ENCODE peak calls at places on chromosomes 1 and 21, in six cellular contexts. S, H, X, V, W and M are unnamed samples.

GRCh38 chr1:158112994-158113758 is 67.5 kb upstream of the CD1D start:
- DNase-seq in S (peak), H (peak), X (no peak), V (peak), W (no peak), M (peak)

GRCh38 chr1:116666090-116666489 is 1.4 kb downstream of the IGSF3 start:
- DNase-seq in S (no peak), H (no peak), X (no peak), V (no peak), W (no peak), M (no peak)

GRCh38 chr1:64546018-64546417 is 76.1 kb downstream of the CACHD1 start:
- DNase-seq in S (no peak), H (no peak), X (no peak), V (no peak), W (no peak), M (no peak)

GRCh38 chr1:14672030-14672429 is 73.5 kb downstream of the KAZN start:
- DNase-seq in S (no peak), H (no peak), X (no peak), V (no peak), W (no peak), M (no peak)

GRCh38 chr1:21319447-21320407 is 29.5 kb upstream of the ECE1 start:
- DNase-seq in S (peak), H (no peak), X (no peak), V (no peak), W (peak), M (peak)

GRCh38 chr1:165900576-165901380 is 73.4 kb downstream of the UCK2 start:
- DNase-seq in S (no peak), H (no peak), X (no peak), V (no peak), W (no peak), M (no peak)

GRCh38 chr1:106564192-106564591 is 492.3 kb upstream of the PRMT6 start:
- DNase-seq in S (no peak), H (no peak), X (no peak), V (no peak), W (no peak), M (no peak)

GRCh38 chr1:247857069-247857985 is at the start of gene TRIM58:
- DNase-seq in S (no peak), H (peak), X (no peak), V (peak), W (peak), M (no peak)

GRCh38 chr1:62325076-62325475 is 5.8 kb upstream of the KANK4 start:
- DNase-seq in S (no peak), H (no peak), X (no peak), V (no peak), W (no peak), M (no peak)

GRCh38 chr1:81662913-81663526 is 137.7 kb upstream of the ADGRL2 start:
- DNase-seq in S (no peak), H (no peak), X (no peak), V (no peak), W (no peak), M (no peak)

GRCh38 chr1:238060046-238060445 is 169.3 kb upstream of the ZP4 start:
- DNase-seq in S (no peak), H (no peak), X (no peak), V (no peak), W (no peak), M (no peak)

GRCh38 chr21:31198575-31198974 is 145.5 kb downstream of the TIAM1 start:
- DNase-seq in S (peak), H (no peak), X (peak), V (no peak), W (peak), M (no peak)

GRCh38 chr1:202697038-202697437 is 13.2 kb downstream of the SYT2 start:
- DNase-seq in S (peak), H (peak), X (no peak), V (no peak), W (no peak), M (no peak)

GRCh38 chr1:119291611-119292206 is 76.9 kb upstream of the HAO2 start:
- DNase-seq in S (no peak), H (no peak), X (no peak), V (no peak), W (no peak), M (no peak)

GRCh38 chr1:30196457-30196856 is 526.9 kb downstream of the MATN1 start:
- DNase-seq in S (no peak), H (no peak), X (no peak), V (no peak), W (no peak), M (no peak)

GRCh38 chr1:226132731-226133503 is 53.6 kb downstream of the ACBD3 start:
- DNase-seq in S (no peak), H (no peak), X (no peak), V (peak), W (no peak), M (no peak)

GRCh38 chr1:220691039-220691684 is 999 bp downstream of the C1orf115 start:
- DNase-seq in S (no peak), H (peak), X (no peak), V (no peak), W (no peak), M (no peak)

GRCh38 chr1:87513270-87513669 is 184.6 kb downstream of the LMO4 start:
- DNase-seq in S (no peak), H (no peak), X (no peak), V (no peak), W (no peak), M (no peak)

GRCh38 chr1:15584489-15585363 is at the start of gene AGMAT:
- DNase-seq in S (peak), H (peak), X (no peak), V (peak), W (no peak), M (peak)

GRCh38 chr1:151705739-151706463 is 10.7 kb downstream of the CELF3 start:
- DNase-seq in S (no peak), H (peak), X (no peak), V (peak), W (peak), M (no peak)

GRCh38 chr1:220874201-220874655 is 5.0 kb upstream of the HLX start:
- DNase-seq in S (peak), H (peak), X (peak), V (no peak), W (peak), M (peak)

GRCh38 chr1:156110252-156110651 is 4.3 kb upstream of the LMNA start:
- DNase-seq in S (no peak), H (no peak), X (no peak), V (no peak), W (no peak), M (no peak)

GRCh38 chr1:205704891-205705290 is 24.6 kb upstream of the SLC45A3 start:
- DNase-seq in S (no peak), H (no peak), X (no peak), V (no peak), W (no peak), M (no peak)

GRCh38 chr1:237748192-237748591 is 142.5 kb downstream of the ZP4 start:
- DNase-seq in S (no peak), H (no peak), X (no peak), V (no peak), W (no peak), M (no peak)

GRCh38 chr1:208137144-208137682 is 107.0 kb downstream of the PLXNA2 start:
- DNase-seq in S (no peak), H (no peak), X (no peak), V (no peak), W (no peak), M (no peak)

GRCh38 chr1:109786107-109786470 is 22.4 kb upstream of the EPS8L3 start:
- DNase-seq in S (no peak), H (peak), X (no peak), V (no peak), W (no peak), M (peak)

GRCh38 chr1:30977511-30977910 is 69.0 kb upstream of the SDC3 start:
- DNase-seq in S (no peak), H (no peak), X (no peak), V (no peak), W (no peak), M (no peak)

GRCh38 chr1:156910309-156910782 is 10.1 kb upstream of the LRRC71 start:
- DNase-seq in S (peak), H (peak), X (no peak), V (no peak), W (peak), M (no peak)

GRCh38 chr1:198465201-198466144 is 75.0 kb downstream of the ATP6V1G3 start:
- DNase-seq in S (peak), H (no peak), X (no peak), V (no peak), W (no peak), M (no peak)

GRCh38 chr1:236099622-236100021 is 34.7 kb upstream of the NID1 start:
- DNase-seq in S (no peak), H (no peak), X (no peak), V (no peak), W (no peak), M (no peak)

GRCh38 chr1:45306319-45306718 is 20.4 kb upstream of the HPDL start:
- DNase-seq in S (no peak), H (no peak), X (no peak), V (no peak), W (no peak), M (no peak)

GRCh38 chr1:45304311-45305081 is 22.2 kb upstream of the HPDL start:
- DNase-seq in S (no peak), H (peak), X (no peak), V (no peak), W (peak), M (peak)

GRCh38 chr1:45302505-45303331 is 24.0 kb upstream of the HPDL start:
- DNase-seq in S (no peak), H (no peak), X (no peak), V (no peak), W (no peak), M (peak)

GRCh38 chr1:45305231-45305630 is 21.5 kb upstream of the HPDL start:
- DNase-seq in S (no peak), H (no peak), X (no peak), V (no peak), W (no peak), M (no peak)

GRCh38 chr1:45303582-45304310 is 22.9 kb upstream of the HPDL start:
- DNase-seq in S (peak), H (peak), X (peak), V (peak), W (peak), M (peak)
- TF ChIP-seq EP300 in S (no peak), H (no peak), X (no peak), V (peak), W (peak), M (no peak)

GRCh38 chr1:181778630-181779285 is 282.8 kb downstream of the ZNF648 start:
- DNase-seq in S (peak), H (no peak), X (no peak), V (no peak), W (no peak), M (no peak)
- H3K27ac ChIP-seq in S (peak), H (no peak), X (no peak), V (no peak), W (no peak), M (no peak)

DNA sequence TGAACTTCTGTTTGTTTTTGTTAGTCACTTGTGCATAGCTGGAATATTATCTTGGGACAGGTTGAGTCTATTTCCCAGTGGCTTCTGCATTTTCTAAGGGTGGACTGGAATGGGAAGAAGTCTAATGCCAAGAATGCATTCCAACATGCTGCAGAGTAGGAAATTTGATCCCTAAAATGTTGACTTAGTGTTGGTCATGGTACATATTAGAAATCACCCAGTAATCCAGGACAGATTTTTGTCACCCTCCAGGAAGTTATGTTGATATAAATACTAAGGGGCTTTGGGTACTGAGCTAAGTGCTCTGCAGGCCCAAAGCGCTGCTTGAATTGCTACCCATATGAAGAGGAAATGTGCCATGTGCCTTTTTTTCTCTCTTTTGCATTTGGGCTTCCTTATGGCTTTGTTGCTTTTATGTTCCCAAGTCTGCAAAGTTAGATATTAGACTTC is 10.0 kb downstream of the ARID1A start:
- DNase-seq in S (peak), H (no peak), X (no peak), V (no peak), W (no peak), M (no peak)
- TF ChIP-seq EP300 in S (peak), H (no peak), X (no peak), V (peak), W (no peak), M (no peak)

GRCh38 chr1:40901886-40902633 is 39.9 kb upstream of the CITED4 start:
- DNase-seq in S (peak), H (no peak), X (peak), V (no peak), W (no peak), M (no peak)

GRCh38 chr1:40897499-40897898 is 35.3 kb upstream of the CITED4 start:
- DNase-seq in S (peak), H (no peak), X (no peak), V (no peak), W (no peak), M (no peak)

GRCh38 chr1:40896482-40896881 is 34.3 kb upstream of the CITED4 start:
- DNase-seq in S (no peak), H (no peak), X (no peak), V (no peak), W (no peak), M (no peak)

GRCh38 chr1:40898434-40898900 is 36.3 kb upstream of the CITED4 start:
- DNase-seq in S (peak), H (no peak), X (no peak), V (no peak), W (no peak), M (no peak)

DNA sequence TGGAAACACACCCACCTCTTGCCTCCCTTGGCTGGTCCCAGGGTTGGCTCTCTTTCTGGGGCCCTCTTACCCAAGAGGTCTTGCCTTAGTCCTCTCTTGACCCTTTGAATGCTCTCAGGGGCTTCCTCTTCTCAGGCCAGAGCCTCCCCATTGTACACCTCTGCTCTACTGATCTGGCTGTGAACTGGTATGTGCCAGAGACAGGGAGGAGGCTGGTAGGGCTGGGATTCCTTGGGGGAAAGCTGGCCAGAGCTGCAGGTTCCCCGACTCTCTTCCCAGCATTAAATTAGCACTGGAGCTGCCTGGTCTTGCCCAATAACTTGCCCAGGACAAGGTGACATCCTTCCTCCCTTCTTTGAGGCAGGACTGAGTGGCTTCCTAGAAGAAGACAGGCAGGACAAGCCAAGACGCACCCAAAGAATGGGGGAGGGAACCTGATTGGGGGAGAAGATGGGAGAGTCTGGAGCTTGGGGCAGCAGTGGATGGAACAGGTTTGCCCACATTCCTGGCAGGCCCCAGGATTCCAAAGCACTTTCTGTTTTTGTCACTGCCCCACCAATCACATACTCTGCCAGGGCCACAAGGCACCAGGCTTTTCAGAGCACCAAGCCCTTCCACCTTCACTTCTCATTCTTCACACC is 37.2 kb upstream of the CITED4 start:
- DNase-seq in S (no peak), H (no peak), X (no peak), V (no peak), W (no peak), M (no peak)
- H3K27ac ChIP-seq in S (peak), H (no peak), X (no peak), V (no peak), W (no peak), M (no peak)

DNA sequence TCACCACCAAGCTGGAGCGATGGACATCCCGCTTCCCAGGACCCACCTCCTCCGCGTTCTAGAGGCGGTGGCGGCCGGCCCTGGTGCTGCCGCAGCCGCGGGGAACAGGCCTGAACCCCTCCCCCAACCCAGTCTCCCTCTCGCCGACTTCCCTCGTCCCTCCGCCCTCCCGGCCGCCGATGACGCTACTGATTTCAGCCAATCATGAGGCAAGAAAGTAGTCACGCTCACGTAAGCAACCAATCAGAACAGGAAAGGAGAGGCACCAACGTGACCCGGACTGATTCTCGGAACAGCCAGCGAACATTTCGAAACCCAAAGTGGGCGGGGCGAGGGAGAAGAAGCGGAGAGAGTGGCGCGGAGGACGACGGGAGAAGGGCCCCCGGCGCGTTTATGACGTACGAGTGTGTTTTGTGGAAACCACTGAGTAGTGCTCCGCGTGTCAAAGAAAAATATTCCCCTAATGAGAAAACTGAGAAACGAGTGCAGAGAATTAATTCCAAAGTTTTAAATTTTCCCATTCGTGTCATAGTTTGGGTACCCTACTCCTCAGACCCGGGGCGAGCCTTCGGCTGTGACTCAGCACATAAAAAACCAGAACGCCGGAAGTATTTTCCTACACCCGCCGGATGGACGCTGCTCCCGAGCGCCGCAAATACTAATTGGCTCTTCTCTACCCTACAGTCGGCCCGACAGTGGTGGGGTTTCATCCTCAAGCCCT is at the start of gene NRDC:
- DNase-seq in S (peak), H (peak), X (peak), V (peak), W (peak), M (peak)
- TF ChIP-seq EP300 in S (no peak), H (no peak), X (peak), V (peak), W (peak), M (peak)

GRCh38 chr1:94734963-94735899 is 84.9 kb upstream of the SLC44A3 start:
- DNase-seq in S (no peak), H (peak), X (no peak), V (no peak), W (peak), M (peak)

GRCh38 chr1:94738371-94738770 is 81.8 kb upstream of the SLC44A3 start:
- DNase-seq in S (no peak), H (no peak), X (no peak), V (no peak), W (no peak), M (no peak)

GRCh38 chr1:94736073-94736472 is 84.1 kb upstream of the SLC44A3 start:
- DNase-seq in S (no peak), H (no peak), X (no peak), V (no peak), W (no peak), M (no peak)

GRCh38 chr1:94736549-94736948 is 83.6 kb upstream of the SLC44A3 start:
- DNase-seq in S (no peak), H (no peak), X (no peak), V (no peak), W (no peak), M (no peak)

GRCh38 chr1:94737124-94737998 is 82.8 kb upstream of the SLC44A3 start:
- DNase-seq in S (no peak), H (no peak), X (no peak), V (no peak), W (no peak), M (no peak)
- H3K27ac ChIP-seq in S (no peak), H (peak), X (no peak), V (no peak), W (no peak), M (no peak)

GRCh38 chr1:153568367-153569099 is 2.9 kb upstream of the S100A2 start:
- DNase-seq in S (peak), H (peak), X (peak), V (peak), W (peak), M (peak)
- TF ChIP-seq EP300 in S (no peak), H (no peak), X (peak), V (no peak), W (peak), M (no peak)

DNA sequence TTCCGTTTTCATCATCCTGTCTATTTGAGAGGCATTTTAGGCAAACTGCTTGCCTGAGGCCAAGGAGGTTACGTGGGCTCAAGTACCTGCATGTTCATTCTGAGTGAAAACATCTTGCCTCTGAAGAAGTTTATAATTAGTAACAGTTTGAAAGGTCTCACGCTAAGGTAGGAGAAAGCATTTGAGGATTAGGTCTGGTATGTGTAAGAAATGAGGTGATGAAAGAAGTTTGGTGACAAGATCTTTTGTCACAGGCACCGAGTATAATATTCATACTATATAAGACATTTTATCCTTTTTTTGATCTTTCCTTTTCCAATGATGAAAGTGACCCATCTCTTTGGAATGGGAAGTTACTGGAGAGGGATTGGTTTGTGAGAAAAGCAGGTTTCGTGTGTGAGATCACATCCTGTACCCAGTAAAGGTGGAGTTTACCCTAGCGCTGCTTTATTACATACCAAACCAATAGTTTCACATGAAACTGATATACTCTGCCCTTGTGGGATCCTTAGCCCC is 98.7 kb upstream of the PDC start:
- DNase-seq in S (no peak), H (no peak), X (no peak), V (no peak), W (no peak), M (no peak)
- H3K27ac ChIP-seq in S (no peak), H (no peak), X (no peak), V (no peak), W (no peak), M (no peak)